ENCODE peak calls at places on chromosomes 7 and 10, in nine cellular contexts. R is activated T-helper 1 cell treated with anti-CD3 and anti-CD28 coated beads, Interleukin-12 subunit alpha, Interleukin-12 subunit beta, Interleukin-2, Interleukin-4 antibody, amounts not matched to agents 30 ng/mL and 10 ng/mL and 1 ng/mL, durations not matched to agents 14 hours and 24 hours and 36 hours; T is foreskin melanocyte; J is LoVo; L is cardiac muscle cell; Z is stimulated activated CD4-positive, alpha-beta T cell treated with anti-CD3 and anti-CD28 coated beads, Interleukin-4, amount 100 ng/mL, for 48 hours; A is type B pancreatic cell; Y is mucosa of gallbladder; K is NCI-H510A treated with DMSO at 0.1 percent for 48 hours. O is an unnamed sample.

GRCh38 chr10:42939685-42940366 is 137.0 kb upstream of the RET start:
- DNase-seq in R (no peak), T (no peak), J (no peak), L (no peak), Z (no peak), A (peak), Y (no peak), K (no peak), O (no peak)

GRCh38 chr7:81869670-81870069 is 99.8 kb upstream of the HGF start:
- DNase-seq in R (no peak), T (no peak), J (no peak), L (peak), Z (no peak), A (no peak), Y (no peak), K (no peak), O (no peak)

GRCh38 chr10:28913850-28914249 is 236.5 kb downstream of the BAMBI start:
- DNase-seq in R (no peak), T (no peak), J (peak), L (no peak), Z (no peak), A (no peak), Y (no peak), K (no peak), O (no peak)

GRCh38 chr10:7915923-7916322 is 97.6 kb downstream of the TAF3 start:
- DNase-seq in R (no peak), T (no peak), J (peak), L (peak), Z (no peak), A (no peak), Y (no peak), K (no peak), O (no peak)

GRCh38 chr7:158827411-158828342 is 1.6 kb downstream of the ESYT2 start:
- DNase-seq in R (no peak), T (no peak), J (no peak), L (peak), Z (no peak), A (no peak), Y (no peak), K (no peak), O (no peak)

GRCh38 chr7:132776105-132776504 is 199.8 kb upstream of the PLXNA4 start:
- DNase-seq in R (no peak), T (no peak), J (no peak), L (no peak), Z (no peak), A (no peak), Y (no peak), K (no peak), O (no peak)

GRCh38 chr7:101612885-101613490 is 16.1 kb downstream of the MYL10 start:
- DNase-seq in R (no peak), T (no peak), J (no peak), L (no peak), Z (no peak), A (no peak), Y (no peak), K (no peak), O (no peak)

GRCh38 chr10:71735709-71736569 is 16.4 kb upstream of the C10orf105 start:
- DNase-seq in R (peak), T (no peak), J (no peak), L (no peak), Z (no peak), A (no peak), Y (no peak), K (no peak), O (no peak)

GRCh38 chr10:98349508-98349922 is 65.5 kb downstream of the PYROXD2 start:
- DNase-seq in R (no peak), T (no peak), J (peak), L (peak), Z (no peak), A (no peak), Y (peak), K (no peak), O (peak)

GRCh38 chr10:92080244-92080643 is 156.7 kb downstream of the BTAF1 start:
- DNase-seq in R (no peak), T (no peak), J (no peak), L (no peak), Z (no peak), A (no peak), Y (no peak), K (no peak), O (no peak)

GRCh38 chr10:90787906-90788491 is 69.8 kb downstream of the HTR7 start:
- DNase-seq in R (no peak), T (peak), J (peak), L (peak), Z (no peak), A (no peak), Y (peak), K (peak), O (no peak)

GRCh38 chr10:13922591-13922990 is 335.8 kb downstream of the PRPF18 start:
- DNase-seq in R (no peak), T (peak), J (no peak), L (no peak), Z (no peak), A (no peak), Y (no peak), K (no peak), O (no peak)

GRCh38 chr10:23439452-23439919 is 611 bp downstream of the OTUD1 start:
- DNase-seq in R (peak), T (no peak), J (no peak), L (peak), Z (no peak), A (no peak), Y (no peak), K (no peak), O (no peak)

GRCh38 chr10:131815366-131816156 is 85.2 kb upstream of the PPP2R2D start:
- DNase-seq in R (no peak), T (no peak), J (no peak), L (no peak), Z (no peak), A (peak), Y (no peak), K (no peak), O (no peak)

GRCh38 chr10:126409821-126410220 is 21.5 kb upstream of the ADAM12 start:
- DNase-seq in R (no peak), T (no peak), J (no peak), L (no peak), Z (no peak), A (no peak), Y (no peak), K (no peak), O (no peak)

GRCh38 chr10:90642136-90642535 is 215.7 kb downstream of the HTR7 start:
- DNase-seq in R (no peak), T (no peak), J (no peak), L (peak), Z (no peak), A (no peak), Y (no peak), K (no peak), O (no peak)

GRCh38 chr10:78432582-78432981 is 398.9 kb downstream of the RPS24 start:
- DNase-seq in R (no peak), T (no peak), J (no peak), L (peak), Z (no peak), A (no peak), Y (no peak), K (peak), O (no peak)

GRCh38 chr10:133520193-133520738 is 6.9 kb upstream of the CYP2E1 start:
- DNase-seq in R (peak), T (peak), J (peak), L (peak), Z (peak), A (no peak), Y (peak), K (peak), O (peak)

GRCh38 chr10:129526943-129527342 is 59.9 kb downstream of the MGMT start:
- DNase-seq in R (no peak), T (no peak), J (no peak), L (no peak), Z (no peak), A (no peak), Y (no peak), K (no peak), O (no peak)

GRCh38 chr7:76358053-76358477 is 726 bp downstream of the YWHAG start:
- DNase-seq in R (peak), T (peak), J (no peak), L (peak), Z (peak), A (no peak), Y (peak), K (no peak), O (no peak)

GRCh38 chr7:81573128-81573527 is 196.7 kb downstream of the HGF start:
- DNase-seq in R (no peak), T (no peak), J (no peak), L (no peak), Z (no peak), A (no peak), Y (no peak), K (no peak), O (no peak)

GRCh38 chr10:11501600-11501999 is 109.8 kb downstream of the USP6NL start:
- DNase-seq in R (no peak), T (no peak), J (no peak), L (no peak), Z (no peak), A (no peak), Y (no peak), K (no peak), O (no peak)

GRCh38 chr10:16626697-16627096 is 105.0 kb upstream of the C1QL3 start:
- DNase-seq in R (no peak), T (no peak), J (no peak), L (no peak), Z (no peak), A (no peak), Y (no peak), K (no peak), O (no peak)

GRCh38 chr7:2781636-2782035 is 62.5 kb downstream of the GNA12 start:
- DNase-seq in R (no peak), T (no peak), J (no peak), L (peak), Z (no peak), A (no peak), Y (no peak), K (no peak), O (no peak)

GRCh38 chr10:97117372-97117771 is 68.4 kb downstream of the SLIT1 start:
- DNase-seq in R (no peak), T (no peak), J (peak), L (peak), Z (no peak), A (no peak), Y (no peak), K (peak), O (no peak)